ENCODE peak calls at places on chromosome X, in six cellular contexts. One of them, this sample, is unnamed.

GRCh38 chrX:44876076-44876475 is 3.1 kb downstream of the KDM6A start:
- DNase-seq in IMR-90: peak
- DNase-seq in GM12878: no peak
- DNase-seq in HCT116: no peak
- DNase-seq in H1: no peak
- DNase-seq in K562: no peak
- DNase-seq in this sample: peak

GRCh38 chrX:134933911-134934310 is 56.9 kb upstream of the SMIM10 start:
- DNase-seq in IMR-90: no peak
- DNase-seq in GM12878: no peak
- DNase-seq in HCT116: no peak
- DNase-seq in H1: no peak
- DNase-seq in K562: peak
- DNase-seq in this sample: peak

GRCh38 chrX:40140706-40141499 is 43.1 kb upstream of the BCOR start:
- DNase-seq in IMR-90: peak
- DNase-seq in GM12878: no peak
- DNase-seq in HCT116: no peak
- DNase-seq in H1: no peak
- DNase-seq in K562: no peak
- DNase-seq in this sample: no peak

GRCh38 chrX:17086317-17086716 is 139.9 kb downstream of the REPS2 start:
- DNase-seq in IMR-90: no peak
- DNase-seq in GM12878: no peak
- DNase-seq in HCT116: no peak
- DNase-seq in H1: no peak
- DNase-seq in K562: no peak
- DNase-seq in this sample: no peak

GRCh38 chrX:39577976-39578962 is 519.5 kb downstream of the BCOR start:
- DNase-seq in IMR-90: no peak
- DNase-seq in GM12878: peak
- DNase-seq in HCT116: no peak
- DNase-seq in H1: no peak
- DNase-seq in K562: no peak
- DNase-seq in this sample: no peak

GRCh38 chrX:17738737-17739535 is 1.6 kb downstream of the SCML1 start:
- DNase-seq in IMR-90: no peak
- DNase-seq in GM12878: peak
- DNase-seq in HCT116: no peak
- DNase-seq in H1: no peak
- DNase-seq in K562: no peak
- DNase-seq in this sample: peak

GRCh38 chrX:70470850-70471289 is 26.2 kb downstream of the DLG3 start:
- DNase-seq in IMR-90: peak
- DNase-seq in GM12878: no peak
- DNase-seq in HCT116: no peak
- DNase-seq in H1: no peak
- DNase-seq in K562: no peak
- DNase-seq in this sample: no peak

GRCh38 chrX:150899191-150899757 is 806 bp upstream of the CD99L2 start:
- DNase-seq in IMR-90: peak
- DNase-seq in GM12878: no peak
- DNase-seq in HCT116: no peak
- DNase-seq in H1: no peak
- DNase-seq in K562: peak
- DNase-seq in this sample: peak

GRCh38 chrX:71366674-71367256 is 608 bp downstream of the TAF1 start:
- DNase-seq in IMR-90: peak
- DNase-seq in GM12878: no peak
- DNase-seq in HCT116: no peak
- DNase-seq in H1: peak
- DNase-seq in K562: peak
- DNase-seq in this sample: peak

GRCh38 chrX:132017431-132018185 is 5.5 kb upstream of the STK26 start:
- DNase-seq in IMR-90: no peak
- DNase-seq in GM12878: no peak
- DNase-seq in HCT116: no peak
- DNase-seq in H1: no peak
- DNase-seq in K562: no peak
- DNase-seq in this sample: no peak

GRCh38 chrX:29422034-29422433 is 793.3 kb upstream of the MAGEB2 start:
- DNase-seq in IMR-90: no peak
- DNase-seq in GM12878: no peak
- DNase-seq in HCT116: no peak
- DNase-seq in H1: no peak
- DNase-seq in K562: no peak
- DNase-seq in this sample: no peak

GRCh38 chrX:9829308-9830267 is 43.4 kb downstream of the SHROOM2 start:
- DNase-seq in IMR-90: peak
- DNase-seq in GM12878: peak
- DNase-seq in HCT116: peak
- DNase-seq in H1: no peak
- DNase-seq in K562: no peak
- DNase-seq in this sample: no peak

GRCh38 chrX:150200820-150201287 is 162.3 kb upstream of the MAMLD1 start:
- DNase-seq in IMR-90: peak
- DNase-seq in GM12878: peak
- DNase-seq in HCT116: peak
- DNase-seq in H1: no peak
- DNase-seq in K562: peak
- DNase-seq in this sample: peak

GRCh38 chrX:24659646-24660045 is 12.5 kb upstream of the PCYT1B start:
- DNase-seq in IMR-90: no peak
- DNase-seq in GM12878: no peak
- DNase-seq in HCT116: no peak
- DNase-seq in H1: no peak
- DNase-seq in K562: no peak
- DNase-seq in this sample: no peak

GRCh38 chrX:39808471-39808917 is 289.3 kb downstream of the BCOR start:
- DNase-seq in IMR-90: peak
- DNase-seq in GM12878: no peak
- DNase-seq in HCT116: no peak
- DNase-seq in H1: no peak
- DNase-seq in K562: peak
- DNase-seq in this sample: peak

GRCh38 chrX:120021927-120022326 is 55.6 kb downstream of the RHOXF2B start:
- DNase-seq in IMR-90: no peak
- DNase-seq in GM12878: no peak
- DNase-seq in HCT116: no peak
- DNase-seq in H1: no peak
- DNase-seq in K562: peak
- DNase-seq in this sample: no peak

GRCh38 chrX:29488919-29489318 is 726.4 kb upstream of the MAGEB2 start:
- DNase-seq in IMR-90: no peak
- DNase-seq in GM12878: peak
- DNase-seq in HCT116: no peak
- DNase-seq in H1: no peak
- DNase-seq in K562: no peak
- DNase-seq in this sample: no peak

GRCh38 chrX:100673397-100673953 is 29.5 kb downstream of the SRPX2 start:
- DNase-seq in IMR-90: peak
- DNase-seq in GM12878: no peak
- DNase-seq in HCT116: no peak
- DNase-seq in H1: no peak
- DNase-seq in K562: no peak
- DNase-seq in this sample: peak

GRCh38 chrX:39967348-39967747 is 130.4 kb downstream of the BCOR start:
- DNase-seq in IMR-90: peak
- DNase-seq in GM12878: no peak
- DNase-seq in HCT116: no peak
- DNase-seq in H1: no peak
- DNase-seq in K562: no peak
- DNase-seq in this sample: no peak

GRCh38 chrX:18861436-18861950 is 122.4 kb downstream of the PHKA2 start:
- DNase-seq in IMR-90: no peak
- DNase-seq in GM12878: no peak
- DNase-seq in HCT116: no peak
- DNase-seq in H1: no peak
- DNase-seq in K562: no peak
- DNase-seq in this sample: no peak

GRCh38 chrX:153438522-153438921 is 7.3 kb downstream of the TREX2 start:
- DNase-seq in IMR-90: peak
- DNase-seq in GM12878: no peak
- DNase-seq in HCT116: no peak
- DNase-seq in H1: no peak
- DNase-seq in K562: peak
- DNase-seq in this sample: peak

GRCh38 chrX:48715066-48715465 is 18.5 kb downstream of the SUV39H1 start:
- DNase-seq in IMR-90: peak
- DNase-seq in GM12878: no peak
- DNase-seq in HCT116: no peak
- DNase-seq in H1: no peak
- DNase-seq in K562: peak
- DNase-seq in this sample: no peak

GRCh38 chrX:19846995-19847790 is 40.2 kb downstream of the SH3KBP1 start:
- DNase-seq in IMR-90: peak
- DNase-seq in GM12878: no peak
- DNase-seq in HCT116: no peak
- DNase-seq in H1: no peak
- DNase-seq in K562: peak
- DNase-seq in this sample: peak

GRCh38 chrX:78456909-78457308 is 129.5 kb upstream of the CYSLTR1 start:
- DNase-seq in IMR-90: no peak
- DNase-seq in GM12878: no peak
- DNase-seq in HCT116: no peak
- DNase-seq in H1: no peak
- DNase-seq in K562: no peak
- DNase-seq in this sample: no peak

DNA sequence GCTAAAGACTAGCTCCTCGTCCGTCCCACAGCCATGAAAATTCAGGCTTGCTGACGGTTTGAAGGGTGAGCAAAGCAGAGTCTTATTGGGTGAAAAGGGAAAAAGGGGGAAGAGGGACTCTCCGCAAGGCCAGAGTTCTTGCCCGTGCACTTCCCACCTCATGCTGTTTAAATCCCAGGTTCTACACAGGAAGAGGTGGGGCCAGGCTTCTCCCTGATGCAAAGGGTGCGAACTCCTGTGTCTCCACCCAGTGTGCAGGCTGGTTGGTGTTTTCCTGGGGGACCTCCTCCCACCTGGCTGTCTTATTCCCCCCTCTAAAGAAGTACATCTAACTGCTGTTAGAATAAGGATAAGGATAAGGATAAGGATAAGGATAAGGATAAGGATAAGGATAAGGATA is 18.0 kb upstream of the LANCL3 start:
- DNase-seq in IMR-90: no peak
- DNase-seq in GM12878: no peak
- DNase-seq in HCT116: no peak
- DNase-seq in H1: no peak
- DNase-seq in K562: no peak
- DNase-seq in this sample: no peak
- H3K4me2 ChIP-seq in IMR-90: no peak
- H3K4me2 ChIP-seq in GM12878: no peak
- H3K4me2 ChIP-seq in HCT116: no peak
- H3K4me2 ChIP-seq in H1: no peak
- H3K4me2 ChIP-seq in K562: no peak
- H3K4me2 ChIP-seq in this sample: no peak

DNA sequence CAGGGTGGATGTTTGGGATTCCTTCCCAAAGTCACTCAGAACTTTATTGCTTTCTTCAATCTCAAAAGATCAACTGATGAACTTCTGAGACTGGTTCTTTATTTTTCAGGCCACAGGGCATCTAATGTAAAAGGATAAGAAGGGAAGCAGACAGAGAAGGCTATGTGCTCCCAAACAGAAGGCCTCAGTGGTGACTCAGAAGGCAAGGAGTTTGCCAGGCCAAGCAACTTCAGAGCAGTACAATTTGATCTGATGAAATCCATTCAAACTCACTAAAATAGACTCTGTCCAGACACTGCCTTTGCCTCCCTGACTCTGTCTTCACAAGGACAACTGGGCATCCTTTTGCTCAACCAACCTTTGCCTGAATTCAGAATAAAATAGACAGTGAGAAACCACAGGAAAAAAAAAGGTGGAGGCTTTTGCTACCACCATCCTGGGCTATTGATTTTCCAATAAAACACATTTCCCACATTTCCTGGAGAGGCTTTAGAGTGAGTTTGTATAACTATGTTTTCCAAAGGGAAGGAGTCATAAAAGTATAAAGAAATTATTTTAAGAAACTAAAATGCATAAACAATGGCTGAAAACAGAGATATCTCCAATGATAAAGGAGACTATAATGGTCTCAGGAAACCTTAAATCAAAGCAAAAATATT is 55.2 kb downstream of the ARHGEF6 start:
- DNase-seq in IMR-90: peak
- DNase-seq in GM12878: no peak
- DNase-seq in HCT116: no peak
- DNase-seq in H1: no peak
- DNase-seq in K562: no peak
- DNase-seq in this sample: peak
- H2AFZ ChIP-seq in IMR-90: no peak
- H2AFZ ChIP-seq in GM12878: no peak
- H2AFZ ChIP-seq in HCT116: no peak
- H2AFZ ChIP-seq in H1: no peak
- H2AFZ ChIP-seq in K562: no peak
- H2AFZ ChIP-seq in this sample: no peak

GRCh38 chrX:154750301-154751120 is at the start of gene GAB3:
- DNase-seq in IMR-90: peak
- DNase-seq in GM12878: no peak
- DNase-seq in HCT116: no peak
- DNase-seq in H1: peak
- DNase-seq in K562: peak
- DNase-seq in this sample: peak
- TF ChIP-seq POLR2A in IMR-90: no peak
- TF ChIP-seq POLR2A in GM12878: no peak
- TF ChIP-seq POLR2A in HCT116: no peak
- TF ChIP-seq POLR2A in H1: no peak
- TF ChIP-seq POLR2A in K562: no peak
- TF ChIP-seq POLR2A in this sample: no peak

GRCh38 chrX:109596015-109596414 is 29.0 kb downstream of the KCNE5 start:
- DNase-seq in IMR-90: no peak
- DNase-seq in GM12878: no peak
- DNase-seq in HCT116: no peak
- DNase-seq in H1: no peak
- DNase-seq in K562: no peak
- DNase-seq in this sample: no peak

GRCh38 chrX:109601458-109601857 is 23.5 kb downstream of the KCNE5 start:
- DNase-seq in IMR-90: no peak
- DNase-seq in GM12878: no peak
- DNase-seq in HCT116: no peak
- DNase-seq in H1: no peak
- DNase-seq in K562: no peak
- DNase-seq in this sample: no peak

DNA sequence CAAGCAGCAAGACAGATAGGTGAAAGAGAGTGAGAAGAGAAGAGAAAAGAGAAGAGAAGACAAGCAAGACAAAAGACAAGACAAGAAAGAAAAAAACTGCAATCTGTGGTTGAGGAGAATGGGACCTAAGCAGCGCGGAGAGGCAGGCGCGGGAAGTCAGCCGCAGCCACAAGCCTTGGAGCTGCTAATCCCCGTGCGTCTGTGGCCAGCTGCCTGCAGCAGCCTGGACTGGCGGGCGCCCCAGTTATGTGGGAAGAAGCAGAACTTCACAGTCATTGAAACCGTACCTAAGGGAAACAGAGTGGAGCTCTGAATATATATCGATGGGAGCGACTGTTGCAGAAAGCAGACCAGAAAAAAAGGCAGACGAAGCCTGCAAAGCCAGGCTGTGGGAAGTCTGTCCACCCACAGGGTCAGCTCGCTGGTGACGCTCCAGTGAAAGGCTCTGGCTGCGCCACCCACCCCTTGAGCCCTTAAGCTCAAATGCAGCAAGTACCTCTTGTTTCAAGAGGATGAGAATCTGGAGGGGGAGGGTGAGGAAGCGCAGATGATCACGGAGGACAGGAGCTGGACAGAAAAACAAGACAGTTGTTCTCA is 24.8 kb downstream of the KCNE5 start:
- DNase-seq in IMR-90: no peak
- DNase-seq in GM12878: no peak
- DNase-seq in HCT116: no peak
- DNase-seq in H1: peak
- DNase-seq in K562: no peak
- DNase-seq in this sample: no peak
- H3K4me2 ChIP-seq in IMR-90: peak
- H3K4me2 ChIP-seq in GM12878: no peak
- H3K4me2 ChIP-seq in HCT116: no peak
- H3K4me2 ChIP-seq in H1: peak
- H3K4me2 ChIP-seq in K562: no peak
- H3K4me2 ChIP-seq in this sample: no peak